ENCODE peak calls at places on chromosomes 16 and 17, in four cellular contexts. R is effector memory CD4-positive, alpha-beta T cell; F is CD4-positive, alpha-beta T cell; M is transverse colon. L is an unnamed sample.

GRCh38 chr16:4578961-4579530 is 22.9 kb downstream of the C16orf96 start:
- DNase-seq in R (no peak), F (no peak), M (no peak), L (no peak)

GRCh38 chr17:34156741-34157589 is 98.1 kb upstream of the CCL2 start:
- DNase-seq in R (no peak), F (no peak), M (no peak), L (no peak)

GRCh38 chr17:39231091-39231561 is 5.4 kb upstream of the STAC2 start:
- DNase-seq in R (no peak), F (no peak), M (no peak), L (no peak)

GRCh38 chr17:8896641-8897635 is 29.5 kb upstream of the PIK3R6 start:
- DNase-seq in R (no peak), F (no peak), M (no peak), L (no peak)

GRCh38 chr17:77785526-77785925 is 173.0 kb upstream of the TNRC6C start:
- DNase-seq in R (no peak), F (no peak), M (no peak), L (no peak)

GRCh38 chr16:19718624-19718965 is 524 bp downstream of the IQCK start:
- DNase-seq in R (no peak), F (no peak), M (no peak), L (no peak)

GRCh38 chr16:68778551-68779231 is 41.6 kb downstream of the CDH1 start:
- DNase-seq in R (no peak), F (no peak), M (peak), L (no peak)

GRCh38 chr16:1220841-1221627 is 4.0 kb downstream of the TPSG1 start:
- DNase-seq in R (no peak), F (no peak), M (no peak), L (no peak)

GRCh38 chr16:19664166-19664565 is 53.9 kb downstream of the KNOP1 start:
- DNase-seq in R (no peak), F (no peak), M (no peak), L (no peak)

GRCh38 chr17:58315750-58316149 is 12.8 kb downstream of the TSPOAP1 start:
- DNase-seq in R (no peak), F (no peak), M (no peak), L (no peak)

GRCh38 chr16:46607529-46607928 is 13.7 kb downstream of the SHCBP1 start:
- DNase-seq in R (no peak), F (no peak), M (no peak), L (no peak)

GRCh38 chr16:49608801-49609200 is 235.2 kb downstream of the C16orf78 start:
- DNase-seq in R (no peak), F (no peak), M (no peak), L (no peak)

GRCh38 chr17:1931759-1932579 is 93.2 kb downstream of the RTN4RL1 start:
- DNase-seq in R (no peak), F (no peak), M (peak), L (peak)

GRCh38 chr16:87812200-87812656 is 46.4 kb upstream of the KLHDC4 start:
- DNase-seq in R (no peak), F (no peak), M (no peak), L (no peak)

GRCh38 chr17:4130715-4131114 is 12.1 kb downstream of the ZZEF1 start:
- DNase-seq in R (no peak), F (no peak), M (peak), L (no peak)

GRCh38 chr17:77287432-77288068 is 146.8 kb downstream of the SEC14L1 start:
- DNase-seq in R (no peak), F (no peak), M (peak), L (no peak)

GRCh38 chr17:49259663-49260010 is 29.1 kb upstream of the PHOSPHO1 start:
- DNase-seq in R (no peak), F (no peak), M (no peak), L (no peak)

GRCh38 chr16:85491798-85492616 is 121.1 kb upstream of the GSE1 start:
- DNase-seq in R (no peak), F (no peak), M (peak), L (no peak)

GRCh38 chr16:85490407-85490806 is 122.7 kb upstream of the GSE1 start:
- DNase-seq in R (no peak), F (no peak), M (no peak), L (no peak)

GRCh38 chr16:85492617-85492957 is 120.5 kb upstream of the GSE1 start:
- DNase-seq in R (no peak), F (no peak), M (no peak), L (no peak)

GRCh38 chr16:85488414-85488813 is 124.7 kb upstream of the GSE1 start:
- DNase-seq in R (no peak), F (no peak), M (no peak), L (no peak)

DNA sequence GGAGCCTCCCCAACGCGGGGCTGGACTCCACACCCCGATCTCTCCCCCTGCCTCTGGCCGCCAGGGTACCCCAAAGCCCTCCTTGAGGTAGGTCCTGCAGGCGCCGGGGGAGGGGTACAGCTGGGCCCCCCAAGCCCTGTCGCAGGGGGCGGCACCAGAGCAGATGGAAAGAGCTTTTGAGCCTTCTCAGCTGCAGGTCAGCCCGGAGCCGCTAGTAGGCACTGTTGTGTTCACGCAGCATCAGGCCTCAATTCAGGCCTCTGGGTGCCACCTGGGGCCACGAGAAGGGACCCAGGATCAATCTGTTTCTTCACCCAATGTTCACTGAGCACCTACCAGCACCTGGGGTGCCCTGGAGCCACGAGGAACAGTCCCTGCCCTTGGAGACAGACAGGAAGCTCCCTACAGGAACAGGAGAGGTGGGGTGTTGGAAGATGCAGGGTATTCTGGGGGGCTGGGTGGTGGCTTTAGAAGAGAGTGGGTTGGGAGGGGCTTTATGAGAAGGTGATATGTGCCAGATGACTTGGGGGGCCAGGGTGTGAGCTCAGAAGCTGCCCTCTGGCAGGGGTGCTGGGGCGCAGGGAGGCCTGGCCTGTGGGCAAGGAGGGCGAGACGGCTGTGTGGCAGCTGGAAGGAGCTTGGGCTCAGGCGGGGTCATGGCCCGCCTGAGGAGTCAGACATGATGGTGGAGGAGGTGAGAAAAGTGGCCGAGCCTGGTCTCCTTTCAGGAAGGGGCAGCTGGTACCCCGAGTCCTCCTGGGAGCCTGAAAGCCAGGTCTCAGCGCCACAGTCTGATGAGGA is 122.0 kb upstream of the GSE1 start:
- DNase-seq in R (no peak), F (peak), M (peak), L (no peak)
- H3K27ac ChIP-seq in R (no peak), F (no peak), M (no peak), L (no peak)

GRCh38 chr16:70701596-70701995 is 15.7 kb upstream of the MTSS2 start:
- DNase-seq in R (no peak), F (no peak), M (no peak), L (no peak)
- H3K27ac ChIP-seq in R (no peak), F (no peak), M (peak), L (peak)

GRCh38 chr17:44043326-44043725 is 23.1 kb downstream of the LSM12 start:
- DNase-seq in R (no peak), F (no peak), M (no peak), L (no peak)
- H3K27ac ChIP-seq in R (no peak), F (no peak), M (peak), L (no peak)

DNA sequence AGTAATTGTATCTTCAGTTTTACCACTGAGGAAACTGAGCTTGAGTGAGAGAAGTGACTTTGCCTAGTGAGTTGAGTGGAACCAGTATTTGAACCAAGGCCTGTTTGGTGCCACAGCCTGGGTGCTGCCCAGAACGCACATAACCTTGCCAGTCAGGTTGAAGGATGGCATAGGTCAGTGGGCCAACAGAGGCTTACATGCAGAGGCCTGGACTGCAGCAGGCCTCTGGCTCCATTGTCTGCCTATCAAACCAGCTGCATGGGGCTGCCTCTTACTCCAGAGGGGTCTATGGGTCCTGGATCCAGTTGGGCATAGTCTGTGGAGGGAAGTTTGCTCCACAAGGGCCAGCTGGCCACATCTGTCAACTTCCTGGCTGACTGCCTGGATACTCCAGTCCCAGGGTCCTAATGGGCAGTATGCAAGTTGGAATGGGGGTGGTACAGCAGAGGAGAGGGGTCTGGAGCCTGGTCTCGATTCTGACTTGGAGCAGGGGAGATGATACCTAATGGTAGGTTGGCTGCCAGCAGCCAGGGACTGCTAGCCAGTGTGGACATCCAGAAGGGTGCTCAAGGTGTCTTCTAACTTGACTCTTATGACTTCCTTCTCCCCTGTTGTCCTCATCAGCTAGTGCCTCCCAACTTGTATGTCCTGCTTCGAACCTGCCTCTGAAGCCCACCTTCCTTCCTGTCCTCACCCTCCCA is 11.1 kb upstream of the RNF112 start:
- DNase-seq in R (no peak), F (no peak), M (no peak), L (no peak)
- H3K27ac ChIP-seq in R (no peak), F (no peak), M (peak), L (no peak)